ENCODE peak calls at places on chromosome 6, in five cellular contexts. E, Z, W, N and U are unnamed samples.
A peak's percentile ranks its signal among the peaks of the same experiment; 100 is the strongest.

GRCh38 chr6:22300287-22300998 is 3.6 kb upstream of the PRL start:
- DNase-seq in N (no peak), Z (no peak), E (no peak), W (no peak), U (no peak)

GRCh38 chr6:17907467-17908229 is 79.8 kb downstream of the KIF13A start:
- DNase-seq in W (no peak), Z (peak; percentile 98), N (no peak), E (peak; percentile 77), U (peak; percentile 88)

GRCh38 chr6:132512342-132512637 is 626 bp downstream of the STX7 start:
- DNase-seq in W (no peak), N (no peak), E (no peak), Z (no peak), U (no peak)

GRCh38 chr6:939526-940252 is 246.8 kb upstream of the EXOC2 start:
- DNase-seq in N (no peak), Z (no peak), W (no peak), E (no peak), U (no peak)

GRCh38 chr6:33620158-33620583 is 951 bp upstream of the ITPR3 start:
- DNase-seq in E (peak; percentile 63), W (peak; percentile 24), N (peak; percentile 55), Z (peak; percentile 35), U (no peak)

GRCh38 chr6:100466410-100467143 is 1.9 kb upstream of the SIM1 start:
- DNase-seq in Z (no peak), E (no peak), W (no peak), N (peak; percentile 54), U (no peak)

GRCh38 chr6:2244261-2245102 is 923 bp downstream of the GMDS start:
- DNase-seq in Z (no peak), W (no peak), N (no peak), E (no peak), U (no peak)

GRCh38 chr6:12148317-12148801 is 136.2 kb downstream of the HIVEP1 start:
- DNase-seq in E (no peak), W (no peak), N (no peak), Z (peak; percentile 92), U (no peak)

GRCh38 chr6:19477563-19477962 is 359.6 kb upstream of the ID4 start:
- DNase-seq in N (no peak), Z (no peak), E (no peak), W (no peak), U (no peak)

GRCh38 chr6:73083886-73084285 is 141.4 kb downstream of the KHDC1L start:
- DNase-seq in E (no peak), Z (no peak), N (no peak), W (no peak), U (no peak)

GRCh38 chr6:160417135-160417534 is 69.0 kb downstream of the SLC22A3 start:
- DNase-seq in E (no peak), W (no peak), Z (no peak), N (no peak), U (no peak)

GRCh38 chr6:116948535-116949304 is 71.7 kb downstream of the RFX6 start:
- DNase-seq in W (no peak), N (no peak), E (no peak), Z (no peak), U (no peak)

GRCh38 chr6:116271309-116271708 is 8.4 kb downstream of the TSPYL1 start:
- DNase-seq in Z (no peak), W (no peak), N (no peak), E (no peak), U (no peak)

GRCh38 chr6:108193835-108194234 is 28.0 kb downstream of the NR2E1 start:
- DNase-seq in E (no peak), W (no peak), Z (no peak), N (no peak), U (no peak)

GRCh38 chr6:152635949-152636674 is 1.1 kb downstream of the SYNE1 start:
- DNase-seq in Z (peak; percentile 40), W (no peak), E (no peak), N (peak; percentile 48), U (no peak)

GRCh38 chr6:163489584-163489983 is 75.1 kb downstream of the QKI start:
- DNase-seq in E (no peak), N (no peak), Z (peak; percentile 64), W (no peak), U (no peak)

GRCh38 chr6:1390071-1390804 is 862 bp downstream of the FOXF2 start:
- DNase-seq in Z (peak; percentile 52), N (peak; percentile 60), W (no peak), E (no peak), U (no peak)

GRCh38 chr6:34865107-34865506 is 22.7 kb downstream of the TAF11 start:
- DNase-seq in Z (no peak), N (no peak), E (no peak), W (no peak), U (no peak)

GRCh38 chr6:44222987-44223470 is 366 bp upstream of the SLC29A1 start:
- DNase-seq in Z (no peak), N (no peak), W (no peak), E (no peak), U (no peak)

GRCh38 chr6:73503027-73503772 is 17.6 kb downstream of the EEF1A1 start:
- DNase-seq in W (no peak), E (no peak), N (no peak), Z (no peak), U (no peak)

GRCh38 chr6:129860901-129861665 is at the start of gene TMEM244:
- DNase-seq in N (no peak), E (no peak), Z (peak; percentile 76), W (peak; percentile 57), U (no peak)

GRCh38 chr6:120230008-120230407 is 880.4 kb upstream of the MAN1A1 start:
- DNase-seq in E (no peak), Z (no peak), W (no peak), N (peak; percentile 44), U (no peak)

GRCh38 chr6:140403020-140403419 is 1028.6 kb upstream of the CITED2 start:
- DNase-seq in Z (no peak), W (no peak), N (no peak), E (no peak), U (no peak)

DNA sequence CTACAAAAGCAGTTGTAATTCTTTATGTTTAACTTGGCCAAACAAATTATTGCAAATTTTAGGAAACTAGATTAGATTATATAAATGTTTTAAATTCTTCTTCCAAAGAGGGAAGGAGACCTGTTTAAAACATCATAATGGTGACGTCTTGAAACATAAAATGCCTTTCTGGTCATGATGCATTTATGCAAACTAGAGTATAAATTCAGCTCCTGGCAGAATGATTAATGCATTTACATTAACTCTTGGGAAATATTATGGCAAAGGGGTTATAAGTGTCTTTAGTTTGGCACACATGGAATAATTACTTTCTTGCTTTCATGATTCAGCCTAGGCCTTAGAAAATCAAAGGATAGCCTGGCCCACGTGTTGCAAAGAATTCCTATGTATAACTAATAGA is 639.1 kb downstream of the RFPL4B start:
- DNase-seq in W (no peak), Z (peak; percentile 50), E (no peak), N (no peak), U (no peak)
- H3K27me3 ChIP-seq in W (no peaks in the 10 kb centered on the region), Z (no peaks in the 10 kb centered on the region), E (no peaks in the 10 kb centered on the region), N (no peaks in the 10 kb centered on the region), U (no peaks in the 10 kb centered on the region)

GRCh38 chr6:53294611-53295010 is 54.1 kb downstream of the ELOVL5 start:
- DNase-seq in N (no peak), W (no peak), E (no peak), Z (no peak), U (no peak)

GRCh38 chr6:53294095-53294494 is 54.7 kb downstream of the ELOVL5 start:
- DNase-seq in N (peak; percentile 66), Z (no peak), W (no peak), E (no peak), U (no peak)

GRCh38 chr6:53293691-53294090 is 55.1 kb downstream of the ELOVL5 start:
- DNase-seq in Z (no peak), N (no peak), W (no peak), E (no peak), U (no peak)

GRCh38 chr6:53287336-53288225 is 61.2 kb downstream of the ELOVL5 start:
- DNase-seq in N (no peak), Z (peak; percentile 32), E (no peak), W (no peak), U (no peak)

DNA sequence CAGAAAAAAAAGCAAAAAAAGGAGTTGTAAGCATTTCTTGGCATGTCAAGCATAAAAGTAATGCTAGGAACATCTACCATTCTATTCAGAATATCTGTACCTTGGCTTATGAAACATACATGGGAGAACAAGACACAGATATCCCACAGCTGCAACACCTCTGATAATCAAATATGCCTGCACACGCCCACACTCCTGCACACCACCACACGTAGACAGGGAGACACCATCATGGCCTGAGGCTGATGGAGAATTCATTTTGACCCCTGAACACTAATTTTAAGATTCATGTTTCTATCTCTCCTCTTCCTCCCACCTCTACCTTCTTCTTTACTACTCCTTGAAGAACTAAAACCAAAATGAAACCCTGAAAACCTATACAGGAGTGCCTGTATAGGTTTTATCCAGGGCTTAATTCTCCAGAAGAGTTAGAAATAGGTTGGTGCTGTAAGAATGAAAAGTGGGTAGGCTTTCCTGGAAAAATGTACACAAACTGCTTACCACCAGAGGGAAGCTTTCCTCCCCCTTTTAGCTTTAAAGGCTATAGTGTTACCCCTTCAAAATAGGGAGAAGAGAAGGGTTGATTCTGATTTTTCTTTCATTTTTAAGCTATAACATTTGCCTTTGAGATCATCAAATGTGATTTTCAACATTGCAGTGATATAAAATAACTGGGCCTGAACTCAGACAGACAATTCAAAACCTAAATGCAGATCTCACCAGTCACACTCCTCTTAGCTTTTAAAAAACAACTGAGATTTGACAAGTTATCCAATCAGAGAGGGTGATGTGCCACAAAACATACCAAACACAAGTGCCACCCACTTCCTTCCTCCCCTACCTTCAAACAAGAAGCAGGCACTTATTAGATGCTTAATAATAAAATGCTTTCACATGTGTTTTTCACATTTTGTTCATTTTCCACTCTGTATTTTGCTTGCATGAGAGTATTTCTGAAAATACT is 57.9 kb downstream of the ELOVL5 start:
- DNase-seq in Z (no peak), W (peak; percentile 81), E (no peak), N (no peak), U (no peak)
- H3K27ac ChIP-seq in Z (no peak overlapping the region), W (peak overlapping the region; percentile 79), E (no peak overlapping the region), N (no peak overlapping the region), U (no peak overlapping the region)

GRCh38 chr6:106972500-106972899 is 2.0 kb downstream of the CD24 start:
- DNase-seq in E (no peak), Z (peak; percentile 31), N (no peak), W (no peak), U (no peak)
- H3K27me3 ChIP-seq in E (peaks cover 1% of the 10 kb centered on the region), Z (peaks cover 48% of the 10 kb centered on the region), N (no peaks in the 10 kb centered on the region), W (peaks cover 19% of the 10 kb centered on the region), U (no peaks in the 10 kb centered on the region)

GRCh38 chr6:56713285-56713684 is 70.6 kb upstream of the DST start:
- DNase-seq in Z (peak; percentile 95), E (peak; percentile 63), W (no peak), N (peak; percentile 39), U (peak; percentile 67)
- H3K27ac ChIP-seq in Z (peak overlapping the region; percentile 85), E (peak overlapping the region; percentile 43), W (no peak overlapping the region), N (no peak overlapping the region), U (peak overlapping the region; percentile 92)

DNA sequence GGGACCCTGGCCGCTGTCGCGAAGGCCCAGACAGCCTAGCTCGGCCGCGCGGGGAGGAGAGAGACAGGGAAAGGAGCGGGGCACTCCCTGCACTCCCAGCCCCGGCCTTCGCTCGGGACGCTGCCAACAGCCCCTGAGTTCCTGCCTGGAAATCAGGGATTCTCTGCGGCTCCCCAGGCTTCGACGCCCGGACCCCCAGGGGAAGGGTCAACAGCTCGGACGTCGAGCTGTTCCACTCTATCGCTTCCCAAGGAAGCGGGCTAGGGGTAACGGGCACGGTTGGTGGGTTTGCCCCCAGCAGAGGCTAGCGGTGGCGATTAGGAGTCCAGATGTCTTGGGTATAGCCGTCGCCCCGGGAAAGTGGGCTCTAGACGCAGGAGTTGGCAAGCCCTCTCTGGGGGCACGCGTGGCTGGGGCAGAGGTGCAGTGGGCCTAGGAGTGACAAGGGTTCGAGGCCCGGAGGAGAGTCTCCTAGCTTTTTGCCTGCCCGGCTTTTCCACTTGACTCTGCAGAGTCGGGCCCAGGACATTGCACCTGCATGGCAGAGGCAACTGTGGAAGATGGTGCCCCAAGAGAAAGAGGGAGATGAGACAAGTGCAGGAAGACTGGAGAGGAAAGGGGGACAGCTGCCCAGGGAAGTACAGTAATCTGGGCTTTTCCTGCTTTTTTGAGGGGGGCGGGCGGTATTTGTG is 8.3 kb downstream of the POU3F2 start:
- DNase-seq in W (no peak), N (peak; percentile 66), Z (peak; percentile 46), E (no peak), U (no peak)
- H3K27me3 ChIP-seq in W (peaks cover 66% of the 10 kb centered on the region), N (peaks cover 55% of the 10 kb centered on the region), Z (peaks cover 78% of the 10 kb centered on the region), E (peaks cover 2% of the 10 kb centered on the region), U (peaks cover 100% of the 10 kb centered on the region)